ENCODE peak calls at places on chromosomes 13 and 19, in eight cellular contexts. N is GM06990, O is breast epithelium, K is nephron progenitor cell, A is fibroblast of lung, J is AG04450, P is body of pancreas, Q is heart left ventricle. S is an unnamed sample.

GRCh38 chr19:48498922-48499321 is 12.7 kb downstream of the LMTK3 start:
- DNase-seq in A (no peak), J (no peak), N (no peak), K (no peak), Q (no peak), O (no peak), P (no peak), S (no peak)

GRCh38 chr19:35063940-35064818 is 22.7 kb downstream of the HPN start:
- DNase-seq in K (no peak), Q (no peak), A (peak), N (no peak), O (no peak), J (no peak), P (no peak), S (no peak)

GRCh38 chr13:50082426-50083283 is 67.4 kb downstream of the KCNRG start:
- DNase-seq in P (peak), A (peak), Q (peak), O (peak), N (no peak), K (peak), J (no peak), S (peak)

GRCh38 chr13:104809483-104809882 is 1726.0 kb downstream of the EFNB2 start:
- DNase-seq in A (peak), K (no peak), O (peak), P (no peak), J (no peak), Q (no peak), N (no peak), S (no peak)

GRCh38 chr13:37645181-37645580 is 46.6 kb upstream of the POSTN start:
- DNase-seq in K (no peak), N (no peak), O (no peak), Q (no peak), A (no peak), P (no peak), J (no peak), S (no peak)

GRCh38 chr19:12668937-12669271 is 2.3 kb downstream of the WDR83 start:
- DNase-seq in Q (peak), N (no peak), O (peak), J (peak), P (peak), A (peak), K (peak), S (peak)

GRCh38 chr13:100733261-100733660 is 58.7 kb upstream of the TMTC4 start:
- DNase-seq in K (no peak), N (no peak), P (no peak), J (no peak), A (no peak), Q (no peak), O (no peak), S (no peak)

GRCh38 chr19:5308471-5309437 is 31.9 kb downstream of the PTPRS start:
- DNase-seq in Q (peak), P (peak), O (peak), J (peak), A (peak), N (no peak), K (no peak), S (peak)

GRCh38 chr13:113545455-113545930 is 39.1 kb upstream of the TFDP1 start:
- DNase-seq in N (no peak), K (no peak), J (no peak), A (peak), O (no peak), Q (peak), P (peak), S (no peak)

GRCh38 chr13:40665754-40666057 is 735 bp downstream of the FOXO1 start:
- DNase-seq in K (peak), P (no peak), Q (no peak), J (no peak), O (no peak), A (peak), N (peak), S (no peak)

GRCh38 chr13:36709136-36709895 is 35.5 kb downstream of the SERTM1 start:
- DNase-seq in A (peak), O (no peak), N (no peak), J (no peak), P (no peak), Q (no peak), K (no peak), S (no peak)

GRCh38 chr19:57886046-57886445 is 2.8 kb downstream of the ZNF814 start:
- DNase-seq in O (no peak), N (no peak), Q (no peak), K (no peak), A (no peak), J (no peak), P (no peak), S (no peak)

GRCh38 chr19:57888107-57888493 is 737 bp downstream of the ZNF814 start:
- DNase-seq in K (no peak), Q (no peak), P (no peak), J (no peak), O (no peak), N (no peak), A (no peak), S (no peak)

GRCh38 chr19:57887195-57887941 is 1.5 kb downstream of the ZNF814 start:
- DNase-seq in P (no peak), J (no peak), N (no peak), A (peak), O (no peak), K (no peak), Q (no peak), S (no peak)

DNA sequence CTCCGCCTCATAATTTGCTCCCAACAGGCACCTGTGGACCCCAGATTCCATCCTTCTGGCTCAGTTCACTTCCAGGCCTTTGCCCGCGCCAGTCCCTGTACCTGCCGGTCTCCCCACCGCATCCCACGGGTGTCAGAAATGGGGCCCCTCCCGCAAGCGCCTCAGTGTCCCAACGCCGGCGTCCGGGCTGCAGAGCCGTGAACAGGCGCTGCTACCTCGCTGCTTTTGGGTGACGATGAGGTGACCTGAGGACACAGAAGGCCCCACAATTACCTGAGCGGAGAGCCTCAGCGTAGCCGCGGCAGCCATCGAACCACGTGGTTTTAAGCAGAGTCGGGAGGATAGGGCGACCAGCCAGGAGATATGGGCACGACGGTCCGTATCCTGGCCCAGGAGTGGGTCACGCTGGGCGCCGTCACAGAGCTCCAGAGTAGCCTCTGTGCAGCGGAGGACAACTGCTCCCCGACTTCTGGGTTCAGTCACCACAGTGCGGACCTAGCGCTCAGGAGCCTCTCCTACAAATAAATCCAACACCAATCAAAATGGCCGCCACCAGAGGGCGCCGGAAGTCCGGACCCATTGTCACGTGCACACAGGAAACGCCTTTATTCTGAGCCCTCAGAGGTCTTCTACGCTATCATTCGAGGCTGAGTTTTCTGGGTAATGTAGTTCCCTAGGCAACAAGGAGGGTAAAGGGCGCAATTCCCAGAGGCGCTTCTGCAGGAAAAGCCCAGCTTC is at the start of gene ZNF814:
- DNase-seq in N (peak), Q (peak), P (peak), A (peak), O (peak), K (peak), J (peak), S (peak)
- TF ChIP-seq CTCF in N (peak), Q (peak), P (no peak), A (peak), O (peak), K (peak), J (peak), S (peak)

GRCh38 chr19:55097864-55098715 is 19.3 kb downstream of the PPP1R12C start:
- DNase-seq in Q (no peak), A (no peak), N (no peak), O (no peak), J (no peak), P (no peak), K (no peak), S (no peak)

GRCh38 chr19:55096061-55096701 is 20.5 kb downstream of the EPS8L1 start:
- DNase-seq in K (no peak), O (no peak), A (no peak), J (no peak), P (no peak), N (no peak), Q (no peak), S (no peak)

GRCh38 chr19:55099557-55100506 is 17.6 kb downstream of the PPP1R12C start:
- DNase-seq in N (no peak), K (peak), J (no peak), P (no peak), Q (no peak), O (no peak), A (no peak), S (no peak)

GRCh38 chr19:55101261-55101660 is 16.2 kb downstream of the PPP1R12C start:
- DNase-seq in J (no peak), Q (no peak), O (no peak), A (no peak), N (no peak), P (no peak), K (no peak), S (no peak)

DNA sequence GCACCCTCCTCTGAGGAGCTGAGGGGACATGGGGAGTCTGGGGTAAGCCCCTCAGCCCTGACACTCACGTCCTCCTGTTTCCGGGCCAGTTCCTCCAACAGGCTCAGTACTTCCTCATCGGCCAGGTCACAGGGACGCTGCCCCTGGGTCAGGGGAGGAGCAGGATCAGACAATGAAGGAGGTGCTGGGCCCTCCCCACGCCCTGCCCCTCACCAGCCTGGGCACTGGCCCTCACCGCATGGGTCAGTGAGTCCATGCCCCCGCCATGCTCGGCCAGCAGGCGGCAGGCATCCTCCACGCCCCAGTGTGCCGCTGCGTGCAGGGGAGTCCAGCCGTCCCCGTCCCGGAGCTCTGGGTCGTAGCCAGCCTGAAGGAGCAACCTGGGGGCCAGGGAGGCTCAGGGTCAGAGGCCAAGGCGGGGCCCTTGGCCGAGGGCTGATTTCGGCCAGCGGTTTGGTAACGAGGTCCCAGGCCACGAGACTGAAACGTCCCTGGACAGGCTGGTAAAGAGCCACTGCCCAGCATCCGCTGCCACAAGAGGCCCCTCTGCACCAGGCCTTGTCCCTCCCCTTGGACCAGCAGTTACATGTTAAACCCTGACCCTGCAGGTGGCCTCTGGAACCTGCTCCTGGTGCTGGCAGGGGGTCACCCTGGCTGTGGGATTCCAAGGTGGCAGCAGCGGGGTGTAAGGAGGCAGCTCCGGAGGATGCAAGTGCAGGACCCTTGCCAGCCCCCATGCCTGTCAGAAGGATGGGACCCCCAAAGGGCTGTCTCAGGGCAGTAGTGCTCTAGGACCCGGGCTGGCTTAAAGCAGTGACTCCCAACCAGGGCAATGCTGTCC is 18.5 kb downstream of the PPP1R12C start:
- DNase-seq in Q (no peak), P (no peak), N (no peak), J (no peak), A (no peak), O (no peak), K (peak), S (no peak)
- TF ChIP-seq CTCF in Q (no peak), P (no peak), N (no peak), J (peak), A (no peak), O (no peak), K (peak), S (no peak)

GRCh38 chr19:19218911-19219310 is 7.2 kb downstream of the NCAN start:
- DNase-seq in P (no peak), J (no peak), Q (no peak), K (no peak), O (no peak), A (no peak), N (no peak), S (no peak)

GRCh38 chr19:19214892-19215291 is 3.1 kb downstream of the NCAN start:
- DNase-seq in N (no peak), J (peak), Q (no peak), O (no peak), A (peak), K (peak), P (peak), S (no peak)

GRCh38 chr19:19213822-19214558 is 2.2 kb downstream of the NCAN start:
- DNase-seq in P (no peak), J (no peak), K (no peak), O (no peak), N (no peak), Q (no peak), A (no peak), S (no peak)

GRCh38 chr19:19215792-19216191 is 4.0 kb downstream of the NCAN start:
- DNase-seq in P (no peak), O (no peak), J (no peak), N (no peak), A (no peak), K (no peak), Q (no peak), S (no peak)

DNA sequence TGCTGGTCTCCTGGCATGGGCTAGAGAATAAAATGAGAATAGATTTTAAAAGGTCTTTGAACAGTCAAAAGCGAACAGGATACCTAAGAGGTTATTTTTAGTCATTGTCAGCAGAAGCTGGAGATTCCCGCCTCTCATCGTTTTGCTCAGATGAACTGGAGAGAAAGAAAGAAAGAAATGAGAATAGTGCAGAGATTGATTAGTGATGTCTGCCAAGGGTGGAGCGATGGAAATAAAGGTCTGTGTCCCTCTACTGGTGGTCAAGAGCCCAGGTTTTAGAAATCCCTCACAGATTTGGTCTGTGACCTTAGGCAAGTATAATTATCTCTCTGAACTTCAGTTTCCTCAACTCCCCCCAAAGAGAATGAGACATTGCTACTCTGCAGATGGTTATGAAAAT is 5.4 kb downstream of the NCAN start:
- DNase-seq in Q (no peak), K (no peak), P (no peak), N (no peak), J (no peak), A (peak), O (no peak), S (no peak)
- TF ChIP-seq CTCF in Q (no peak), K (no peak), P (no peak), N (peak), J (no peak), A (no peak), O (no peak), S (no peak)

GRCh38 chr19:14089412-14089661 is 1.2 kb downstream of the SAMD1 start:
- DNase-seq in Q (no peak), P (no peak), J (no peak), N (no peak), K (no peak), A (peak), O (no peak), S (no peak)
- TF ChIP-seq CTCF in Q (peak), P (no peak), J (peak), N (peak), K (no peak), A (peak), O (no peak), S (no peak)

GRCh38 chr19:52961981-52962380 is 700 bp downstream of the ZNF816 start:
- DNase-seq in O (no peak), J (no peak), N (no peak), K (no peak), P (no peak), Q (no peak), A (no peak), S (no peak)

GRCh38 chr19:52957591-52957990 is 5.1 kb downstream of the ZNF816 start:
- DNase-seq in K (no peak), P (no peak), Q (no peak), N (no peak), O (no peak), A (no peak), J (no peak), S (no peak)

GRCh38 chr19:52956917-52957316 is 5.8 kb downstream of the ZNF816 start:
- DNase-seq in O (no peak), K (no peak), P (no peak), Q (no peak), J (no peak), N (no peak), A (no peak), S (no peak)

GRCh38 chr19:52962394-52963228 is at the start of gene ZNF816:
- DNase-seq in O (peak), Q (peak), A (peak), J (peak), K (peak), P (peak), N (peak), S (peak)

DNA sequence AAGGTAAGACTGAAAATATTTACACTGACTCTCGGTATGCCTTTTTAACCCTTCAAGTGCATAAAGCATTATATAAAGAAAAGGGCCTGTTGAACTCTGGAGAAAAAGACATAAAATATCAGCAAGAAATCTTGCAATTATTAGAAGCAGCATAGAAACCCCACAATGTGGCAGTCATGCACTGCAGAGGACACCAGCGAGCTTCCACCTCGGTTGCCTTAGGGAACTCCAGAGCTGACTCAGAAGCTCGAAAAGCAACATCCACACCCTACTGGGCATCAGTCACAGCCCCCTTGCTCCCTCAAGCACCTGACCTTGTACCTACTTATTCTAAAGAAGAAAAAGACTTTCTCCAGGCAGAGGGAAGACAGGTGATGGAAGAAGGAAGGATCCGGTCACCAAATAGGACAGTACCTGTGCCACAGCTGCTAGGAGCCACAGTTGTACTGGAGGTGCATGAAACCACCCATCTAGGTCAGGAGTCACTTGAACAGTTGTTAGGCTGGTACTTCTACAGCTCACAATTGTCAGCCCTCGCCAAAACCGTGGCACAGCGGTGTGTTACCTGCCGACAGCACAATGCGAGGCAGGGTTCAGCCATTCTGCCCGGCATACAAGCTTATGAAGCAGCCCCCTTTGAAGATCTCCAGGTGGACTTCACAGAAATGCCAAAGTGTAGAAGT is 2.9 kb downstream of the ZNF816 start:
- DNase-seq in K (no peak), Q (no peak), J (no peak), O (no peak), N (no peak), A (no peak), P (no peak), S (no peak)
- TF ChIP-seq CTCF in K (no peak), Q (no peak), J (no peak), O (no peak), N (no peak), A (no peak), P (no peak), S (no peak)

DNA sequence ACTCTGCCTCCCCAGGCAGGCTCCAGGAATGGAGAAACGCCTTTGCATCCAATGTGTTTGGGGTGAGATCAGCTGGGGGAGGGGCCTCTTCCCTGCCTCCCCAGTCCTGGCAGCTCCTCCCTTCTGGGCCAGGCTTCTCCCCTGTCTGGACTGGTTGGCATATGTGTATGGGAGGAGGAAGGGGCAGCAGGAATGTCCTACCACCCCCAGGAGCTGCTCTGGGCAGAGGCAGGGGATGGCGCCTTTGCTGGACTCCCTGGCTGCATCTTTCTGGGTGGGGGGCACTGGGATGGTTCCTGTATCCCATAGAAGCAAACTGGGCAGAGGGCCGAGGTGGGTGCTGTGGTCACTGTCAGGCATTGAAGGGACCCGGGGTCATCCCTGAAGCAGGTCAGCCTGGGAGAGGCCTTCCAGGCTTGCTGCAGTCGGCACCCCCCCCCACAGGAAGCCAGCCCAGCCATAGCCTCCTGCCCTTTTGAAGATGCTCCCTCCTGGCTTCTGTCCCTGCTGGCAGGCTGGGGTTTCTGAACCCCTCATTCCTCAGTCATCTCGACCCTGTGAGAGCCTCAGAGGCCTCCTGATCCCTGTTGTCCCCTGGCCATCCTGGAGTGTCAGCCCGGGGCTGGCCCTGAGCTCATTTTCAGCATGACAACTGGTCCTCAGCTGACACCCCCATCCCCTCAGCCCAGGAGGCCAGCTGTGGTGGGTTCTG is 21.2 kb upstream of the SLC7A10 start:
- DNase-seq in P (no peak), K (no peak), O (no peak), J (no peak), Q (no peak), N (no peak), A (no peak), S (no peak)
- TF ChIP-seq CTCF in P (no peak), K (no peak), O (no peak), J (no peak), Q (no peak), N (no peak), A (no peak), S (no peak)